ENCODE peak calls at places on chromosomes 16 and 17, in eight cellular contexts. One of them, this sample, is unnamed.

GRCh38 chr17:17666111-17666714 is 15.0 kb upstream of the RAI1 start:
- DNase-seq in effector memory CD4-positive, alpha-beta T cell: no peak
- DNase-seq in fibroblast of lung: peak; percentile 68
- DNase-seq in adrenal gland: no peak
- DNase-seq in keratinocyte: no peak
- DNase-seq in ovary: no peak
- DNase-seq in mesenchymal stem cell: peak; percentile 45
- DNase-seq in esophagus muscularis mucosa: no peak
- DNase-seq in this sample: peak; percentile 87

GRCh38 chr17:34009946-34010345 is 245.1 kb upstream of the CCL2 start:
- DNase-seq in adrenal gland: no peak
- DNase-seq in effector memory CD4-positive, alpha-beta T cell: no peak
- DNase-seq in keratinocyte: no peak
- DNase-seq in fibroblast of lung: no peak
- DNase-seq in mesenchymal stem cell: no peak
- DNase-seq in esophagus muscularis mucosa: peak; percentile 37
- DNase-seq in ovary: no peak
- DNase-seq in this sample: no peak

GRCh38 chr17:32627233-32628008 is 140.6 kb downstream of the CDK5R1 start:
- DNase-seq in fibroblast of lung: peak; percentile 33
- DNase-seq in effector memory CD4-positive, alpha-beta T cell: no peak
- DNase-seq in ovary: peak; percentile 52
- DNase-seq in esophagus muscularis mucosa: no peak
- DNase-seq in mesenchymal stem cell: no peak
- DNase-seq in adrenal gland: peak; percentile 88
- DNase-seq in keratinocyte: no peak
- DNase-seq in this sample: peak; percentile 40

GRCh38 chr17:19812407-19812806 is 55.3 kb downstream of the ULK2 start:
- DNase-seq in adrenal gland: no peak
- DNase-seq in keratinocyte: no peak
- DNase-seq in fibroblast of lung: peak; percentile 7
- DNase-seq in esophagus muscularis mucosa: no peak
- DNase-seq in mesenchymal stem cell: peak; percentile 7
- DNase-seq in effector memory CD4-positive, alpha-beta T cell: no peak
- DNase-seq in ovary: no peak
- DNase-seq in this sample: peak; percentile 23

GRCh38 chr17:2906907-2907306 is 110.7 kb downstream of the RAP1GAP2 start:
- DNase-seq in ovary: no peak
- DNase-seq in fibroblast of lung: no peak
- DNase-seq in esophagus muscularis mucosa: no peak
- DNase-seq in effector memory CD4-positive, alpha-beta T cell: no peak
- DNase-seq in mesenchymal stem cell: no peak
- DNase-seq in adrenal gland: no peak
- DNase-seq in keratinocyte: no peak
- DNase-seq in this sample: no peak

GRCh38 chr16:85199069-85199725 is 86.9 kb upstream of the CIBAR2 start:
- DNase-seq in keratinocyte: no peak
- DNase-seq in adrenal gland: no peak
- DNase-seq in effector memory CD4-positive, alpha-beta T cell: no peak
- DNase-seq in mesenchymal stem cell: peak; percentile 77
- DNase-seq in esophagus muscularis mucosa: no peak
- DNase-seq in ovary: no peak
- DNase-seq in fibroblast of lung: no peak
- DNase-seq in this sample: peak; percentile 42

GRCh38 chr17:59466943-59467801 is 98.2 kb upstream of the DHX40 start:
- DNase-seq in effector memory CD4-positive, alpha-beta T cell: no peak
- DNase-seq in mesenchymal stem cell: no peak
- DNase-seq in keratinocyte: no peak
- DNase-seq in adrenal gland: no peak
- DNase-seq in esophagus muscularis mucosa: peak; percentile 66
- DNase-seq in fibroblast of lung: no peak
- DNase-seq in ovary: no peak
- DNase-seq in this sample: no peak

GRCh38 chr17:49390548-49391324 is 23.9 kb downstream of the PHB1 start:
- DNase-seq in esophagus muscularis mucosa: no peak
- DNase-seq in mesenchymal stem cell: peak; percentile 9
- DNase-seq in keratinocyte: no peak
- DNase-seq in effector memory CD4-positive, alpha-beta T cell: no peak
- DNase-seq in fibroblast of lung: no peak
- DNase-seq in adrenal gland: no peak
- DNase-seq in ovary: no peak
- DNase-seq in this sample: no peak

GRCh38 chr16:50448522-50448921 is 79.7 kb upstream of the BRD7 start:
- DNase-seq in keratinocyte: no peak
- DNase-seq in ovary: no peak
- DNase-seq in adrenal gland: no peak
- DNase-seq in effector memory CD4-positive, alpha-beta T cell: no peak
- DNase-seq in esophagus muscularis mucosa: no peak
- DNase-seq in mesenchymal stem cell: no peak
- DNase-seq in fibroblast of lung: no peak
- DNase-seq in this sample: no peak

GRCh38 chr16:86816930-86817625 is 238.7 kb downstream of the FOXL1 start:
- DNase-seq in effector memory CD4-positive, alpha-beta T cell: no peak
- DNase-seq in mesenchymal stem cell: no peak
- DNase-seq in esophagus muscularis mucosa: no peak
- DNase-seq in ovary: no peak
- DNase-seq in keratinocyte: no peak
- DNase-seq in fibroblast of lung: no peak
- DNase-seq in adrenal gland: no peak
- DNase-seq in this sample: no peak

GRCh38 chr17:28555022-28555421 is 2.6 kb upstream of the UNC119 start:
- DNase-seq in adrenal gland: no peak
- DNase-seq in ovary: no peak
- DNase-seq in fibroblast of lung: no peak
- DNase-seq in keratinocyte: no peak
- DNase-seq in mesenchymal stem cell: no peak
- DNase-seq in effector memory CD4-positive, alpha-beta T cell: no peak
- DNase-seq in esophagus muscularis mucosa: no peak
- DNase-seq in this sample: no peak
- H3K36me3 ChIP-seq in adrenal gland: peaks cover 63% of the 10 kb centered on the region
- H3K36me3 ChIP-seq in ovary: no peaks in the 10 kb centered on the region
- H3K36me3 ChIP-seq in fibroblast of lung: peaks cover 19% of the 10 kb centered on the region
- H3K36me3 ChIP-seq in keratinocyte: peaks cover 22% of the 10 kb centered on the region
- H3K36me3 ChIP-seq in mesenchymal stem cell: peaks cover 41% of the 10 kb centered on the region
- H3K36me3 ChIP-seq in effector memory CD4-positive, alpha-beta T cell: peaks cover 51% of the 10 kb centered on the region
- H3K36me3 ChIP-seq in esophagus muscularis mucosa: peaks cover 67% of the 10 kb centered on the region
- H3K36me3 ChIP-seq in this sample: peaks cover 6% of the 10 kb centered on the region

GRCh38 chr17:7590743-7591142 is 849 bp upstream of the SOX15 start:
- DNase-seq in effector memory CD4-positive, alpha-beta T cell: no peak
- DNase-seq in keratinocyte: no peak
- DNase-seq in adrenal gland: peak; percentile 80
- DNase-seq in mesenchymal stem cell: peak; percentile 54
- DNase-seq in ovary: no peak
- DNase-seq in fibroblast of lung: peak; percentile 51
- DNase-seq in esophagus muscularis mucosa: no peak
- DNase-seq in this sample: peak; percentile 81

GRCh38 chr17:7588553-7589203 is 1.2 kb downstream of the SOX15 start:
- DNase-seq in ovary: no peak
- DNase-seq in fibroblast of lung: no peak
- DNase-seq in mesenchymal stem cell: no peak
- DNase-seq in esophagus muscularis mucosa: no peak
- DNase-seq in effector memory CD4-positive, alpha-beta T cell: no peak
- DNase-seq in keratinocyte: no peak
- DNase-seq in adrenal gland: no peak
- DNase-seq in this sample: peak; percentile 37

GRCh38 chr17:7591596-7591995 is 1.7 kb upstream of the SOX15 start:
- DNase-seq in esophagus muscularis mucosa: no peak
- DNase-seq in keratinocyte: no peak
- DNase-seq in fibroblast of lung: no peak
- DNase-seq in ovary: no peak
- DNase-seq in effector memory CD4-positive, alpha-beta T cell: no peak
- DNase-seq in adrenal gland: no peak
- DNase-seq in mesenchymal stem cell: no peak
- DNase-seq in this sample: no peak

GRCh38 chr17:7589204-7589868 is 558 bp downstream of the SOX15 start:
- DNase-seq in fibroblast of lung: peak; percentile 85
- DNase-seq in keratinocyte: no peak
- DNase-seq in effector memory CD4-positive, alpha-beta T cell: peak; percentile 44
- DNase-seq in esophagus muscularis mucosa: peak; percentile 96
- DNase-seq in mesenchymal stem cell: peak; percentile 86
- DNase-seq in adrenal gland: peak; percentile 94
- DNase-seq in ovary: peak; percentile 92
- DNase-seq in this sample: peak; percentile 94

DNA sequence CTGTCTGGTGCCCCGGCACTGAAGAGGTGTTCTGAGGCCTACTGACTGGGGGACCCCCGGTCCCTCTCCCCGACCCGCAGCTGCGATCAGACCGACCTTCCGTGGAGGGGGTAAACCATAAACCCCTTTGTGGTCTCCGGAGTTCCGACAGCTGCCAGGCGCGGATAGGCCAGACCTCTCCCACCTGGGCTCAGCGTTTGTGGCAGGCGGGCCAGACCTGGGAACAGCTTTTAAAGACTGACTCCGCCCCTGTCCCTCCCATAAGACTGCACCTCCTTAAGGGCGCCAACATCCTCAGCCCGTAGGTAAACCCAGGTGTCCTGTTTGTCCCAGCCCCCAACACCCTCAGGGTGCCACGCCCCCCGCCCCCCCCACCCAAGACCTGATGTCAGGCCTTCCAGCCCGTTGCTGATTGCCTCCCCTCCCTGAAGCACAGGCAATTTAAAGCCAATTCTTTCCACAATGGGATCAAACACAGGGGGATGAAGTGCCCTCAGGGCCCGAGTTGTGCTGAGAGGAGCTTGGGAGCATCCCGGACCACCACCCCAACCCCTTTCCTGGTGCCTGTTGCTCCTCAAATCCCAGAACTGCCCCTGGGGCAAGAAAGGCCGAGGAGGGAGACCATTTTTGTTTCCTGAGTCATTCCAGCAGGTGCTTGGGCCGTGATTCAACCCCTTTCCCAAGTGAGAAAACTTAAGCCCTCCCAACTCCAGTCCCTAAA is at the start of gene SOX15:
- DNase-seq in adrenal gland: no peak
- DNase-seq in fibroblast of lung: no peak
- DNase-seq in ovary: no peak
- DNase-seq in effector memory CD4-positive, alpha-beta T cell: no peak
- DNase-seq in mesenchymal stem cell: no peak
- DNase-seq in keratinocyte: no peak
- DNase-seq in esophagus muscularis mucosa: no peak
- DNase-seq in this sample: peak; percentile 68
- H3K36me3 ChIP-seq in adrenal gland: peaks cover 65% of the 10 kb centered on the region
- H3K36me3 ChIP-seq in fibroblast of lung: peaks cover 32% of the 10 kb centered on the region
- H3K36me3 ChIP-seq in ovary: no peaks in the 10 kb centered on the region
- H3K36me3 ChIP-seq in effector memory CD4-positive, alpha-beta T cell: peaks cover 56% of the 10 kb centered on the region
- H3K36me3 ChIP-seq in mesenchymal stem cell: peaks cover 85% of the 10 kb centered on the region
- H3K36me3 ChIP-seq in keratinocyte: peaks cover 35% of the 10 kb centered on the region
- H3K36me3 ChIP-seq in esophagus muscularis mucosa: peaks cover 60% of the 10 kb centered on the region
- H3K36me3 ChIP-seq in this sample: peaks cover 27% of the 10 kb centered on the region

GRCh38 chr16:72101195-72101594 is 7.5 kb downstream of the DHX38 start:
- DNase-seq in esophagus muscularis mucosa: no peak
- DNase-seq in fibroblast of lung: no peak
- DNase-seq in effector memory CD4-positive, alpha-beta T cell: no peak
- DNase-seq in mesenchymal stem cell: no peak
- DNase-seq in keratinocyte: no peak
- DNase-seq in ovary: no peak
- DNase-seq in adrenal gland: peak; percentile 37
- DNase-seq in this sample: no peak

GRCh38 chr16:72105978-72106377 is 12.3 kb downstream of the DHX38 start:
- DNase-seq in mesenchymal stem cell: no peak
- DNase-seq in keratinocyte: no peak
- DNase-seq in ovary: no peak
- DNase-seq in esophagus muscularis mucosa: no peak
- DNase-seq in fibroblast of lung: no peak
- DNase-seq in effector memory CD4-positive, alpha-beta T cell: no peak
- DNase-seq in adrenal gland: peak; percentile 47
- DNase-seq in this sample: no peak

GRCh38 chr16:72107371-72107770 is 13.7 kb downstream of the DHX38 start:
- DNase-seq in effector memory CD4-positive, alpha-beta T cell: no peak
- DNase-seq in mesenchymal stem cell: no peak
- DNase-seq in fibroblast of lung: no peak
- DNase-seq in esophagus muscularis mucosa: no peak
- DNase-seq in adrenal gland: peak; percentile 48
- DNase-seq in ovary: no peak
- DNase-seq in keratinocyte: no peak
- DNase-seq in this sample: no peak

GRCh38 chr16:72108353-72109102 is 14.9 kb downstream of the DHX38 start:
- DNase-seq in mesenchymal stem cell: no peak
- DNase-seq in fibroblast of lung: no peak
- DNase-seq in adrenal gland: peak; percentile 29
- DNase-seq in effector memory CD4-positive, alpha-beta T cell: no peak
- DNase-seq in ovary: no peak
- DNase-seq in keratinocyte: no peak
- DNase-seq in esophagus muscularis mucosa: no peak
- DNase-seq in this sample: no peak

GRCh38 chr16:72104905-72105304 is 11.3 kb downstream of the DHX38 start:
- DNase-seq in mesenchymal stem cell: no peak
- DNase-seq in effector memory CD4-positive, alpha-beta T cell: no peak
- DNase-seq in esophagus muscularis mucosa: no peak
- DNase-seq in adrenal gland: peak; percentile 43
- DNase-seq in keratinocyte: no peak
- DNase-seq in fibroblast of lung: no peak
- DNase-seq in ovary: no peak
- DNase-seq in this sample: no peak
- H3K36me3 ChIP-seq in mesenchymal stem cell: peaks cover 93% of the 10 kb centered on the region
- H3K36me3 ChIP-seq in effector memory CD4-positive, alpha-beta T cell: peaks cover 98% of the 10 kb centered on the region
- H3K36me3 ChIP-seq in esophagus muscularis mucosa: peaks cover 100% of the 10 kb centered on the region
- H3K36me3 ChIP-seq in adrenal gland: peaks cover 100% of the 10 kb centered on the region
- H3K36me3 ChIP-seq in keratinocyte: peaks cover 68% of the 10 kb centered on the region
- H3K36me3 ChIP-seq in fibroblast of lung: peaks cover 42% of the 10 kb centered on the region
- H3K36me3 ChIP-seq in ovary: peaks cover 3% of the 10 kb centered on the region
- H3K36me3 ChIP-seq in this sample: peaks cover 48% of the 10 kb centered on the region

GRCh38 chr16:75025766-75026165 is 26.9 kb downstream of the ZNRF1 start:
- DNase-seq in adrenal gland: peak; percentile 54
- DNase-seq in mesenchymal stem cell: peak; percentile 47
- DNase-seq in ovary: no peak
- DNase-seq in esophagus muscularis mucosa: no peak
- DNase-seq in keratinocyte: no peak
- DNase-seq in fibroblast of lung: peak; percentile 73
- DNase-seq in effector memory CD4-positive, alpha-beta T cell: no peak
- DNase-seq in this sample: peak; percentile 42
- H3K36me3 ChIP-seq in adrenal gland: no peaks in the 10 kb centered on the region
- H3K36me3 ChIP-seq in mesenchymal stem cell: peaks cover 4% of the 10 kb centered on the region
- H3K36me3 ChIP-seq in ovary: no peaks in the 10 kb centered on the region
- H3K36me3 ChIP-seq in esophagus muscularis mucosa: no peaks in the 10 kb centered on the region
- H3K36me3 ChIP-seq in keratinocyte: no peaks in the 10 kb centered on the region
- H3K36me3 ChIP-seq in fibroblast of lung: no peaks in the 10 kb centered on the region
- H3K36me3 ChIP-seq in effector memory CD4-positive, alpha-beta T cell: no peaks in the 10 kb centered on the region
- H3K36me3 ChIP-seq in this sample: no peaks in the 10 kb centered on the region

DNA sequence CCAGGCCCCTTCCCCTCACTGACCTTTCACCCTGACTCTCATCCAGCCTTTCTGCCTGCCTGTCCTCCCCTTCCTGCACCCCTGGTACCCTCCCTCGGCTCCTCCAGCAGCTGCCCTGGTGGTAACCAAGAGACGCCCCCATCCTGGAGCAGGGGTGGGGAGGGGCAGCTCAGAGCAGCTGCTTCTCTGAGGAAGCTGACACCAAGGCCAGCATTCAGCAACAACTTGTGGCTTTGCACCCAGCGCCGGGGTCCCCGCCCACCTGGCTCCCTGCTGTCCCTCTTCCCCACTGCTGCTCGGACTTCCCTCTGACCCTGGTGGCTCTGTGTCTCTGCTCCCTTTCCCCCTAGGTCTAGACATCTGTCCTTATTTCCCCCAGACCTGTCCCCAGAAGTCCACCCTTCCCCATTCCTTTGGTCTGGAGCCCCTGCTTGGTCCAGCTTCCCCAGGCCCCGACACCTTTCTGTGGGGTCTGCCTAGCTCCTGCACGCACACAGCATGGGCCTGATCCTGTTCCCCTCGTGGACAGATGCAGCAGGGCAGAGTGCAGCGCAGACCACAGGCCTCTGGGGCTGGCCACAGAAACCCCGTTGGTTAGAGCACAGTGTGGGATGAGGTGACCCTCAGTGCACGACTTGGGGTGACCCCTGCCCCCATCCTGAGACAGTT is 1.2 kb upstream of the ATP2A1 start:
- DNase-seq in fibroblast of lung: no peak
- DNase-seq in adrenal gland: no peak
- DNase-seq in ovary: no peak
- DNase-seq in mesenchymal stem cell: no peak
- DNase-seq in effector memory CD4-positive, alpha-beta T cell: no peak
- DNase-seq in esophagus muscularis mucosa: no peak
- DNase-seq in keratinocyte: no peak
- DNase-seq in this sample: no peak
- H3K36me3 ChIP-seq in fibroblast of lung: peaks cover 6% of the 10 kb centered on the region
- H3K36me3 ChIP-seq in adrenal gland: peaks cover 8% of the 10 kb centered on the region
- H3K36me3 ChIP-seq in ovary: no peaks in the 10 kb centered on the region
- H3K36me3 ChIP-seq in mesenchymal stem cell: peaks cover 49% of the 10 kb centered on the region
- H3K36me3 ChIP-seq in effector memory CD4-positive, alpha-beta T cell: peaks cover 5% of the 10 kb centered on the region
- H3K36me3 ChIP-seq in esophagus muscularis mucosa: peaks cover 26% of the 10 kb centered on the region
- H3K36me3 ChIP-seq in keratinocyte: peaks cover 9% of the 10 kb centered on the region
- H3K36me3 ChIP-seq in this sample: no peaks in the 10 kb centered on the region